ENCODE peak calls at places on chromosomes 6 and 20, in ten cellular contexts. T, Z, R, L, A, W, V, G, J and I are unnamed samples.
A peak's percentile ranks its signal among the peaks of the same experiment; 100 is the strongest.

GRCh38 chr20:58618694-58619540 is 32.2 kb upstream of the STX16 start:
- DNase-seq in T (no peak), Z (no peak), R (no peak), L (peak; percentile 88), A (no peak), W (peak; percentile 70), V (no peak), G (no peak), J (no peak), I (no peak)

GRCh38 chr6:12356983-12357972 is 67.1 kb downstream of the EDN1 start:
- DNase-seq in T (no peak), Z (no peak), R (no peak), L (no peak), A (no peak), W (no peak), V (no peak), G (no peak), J (no peak), I (peak; percentile 40)

GRCh38 chr6:34339432-34339831 is 53.0 kb downstream of the NUDT3 start:
- DNase-seq in T (peak; percentile 6), Z (no peak), R (no peak), L (no peak), A (no peak), W (no peak), V (no peak), G (no peak), J (no peak), I (no peak)

GRCh38 chr20:2751868-2752630 is 48.4 kb downstream of the CPXM1 start:
- DNase-seq in T (no peak), Z (peak; percentile 51), R (no peak), L (no peak), A (no peak), W (peak; percentile 14), V (no peak), G (peak; percentile 81), J (no peak), I (peak; percentile 56)

GRCh38 chr6:161683400-161683799 is 409.5 kb upstream of the AGPAT4 start:
- DNase-seq in T (no peak), Z (no peak), R (no peak), L (no peak), A (no peak), W (no peak), V (no peak), G (no peak), J (no peak), I (no peak)

GRCh38 chr6:13427838-13428527 is 59.4 kb downstream of the GFOD1 start:
- DNase-seq in T (no peak), Z (peak; percentile 64), R (no peak), L (no peak), A (peak; percentile 54), W (no peak), V (no peak), G (peak; percentile 89), J (no peak), I (no peak)

GRCh38 chr6:53567701-53568100 is 22.8 kb upstream of the GCLC start:
- DNase-seq in T (no peak), Z (no peak), R (no peak), L (no peak), A (no peak), W (no peak), V (no peak), G (no peak), J (no peak), I (no peak)

GRCh38 chr6:169513478-169514193 is 188.2 kb downstream of the WDR27 start:
- DNase-seq in T (no peak), Z (no peak), R (no peak), L (no peak), A (no peak), W (no peak), V (no peak), G (no peak), J (no peak), I (no peak)

GRCh38 chr6:136525586-136526195 is 24.5 kb downstream of the MAP7 start:
- DNase-seq in T (no peak), Z (no peak), R (peak; percentile 50), L (no peak), A (no peak), W (peak; percentile 4), V (no peak), G (no peak), J (peak; percentile 34), I (no peak)

GRCh38 chr6:128509709-128510108 is 10.7 kb downstream of the PTPRK start:
- DNase-seq in T (no peak), Z (no peak), R (no peak), L (no peak), A (no peak), W (no peak), V (no peak), G (no peak), J (no peak), I (no peak)

GRCh38 chr6:40436685-40437604 is 150.2 kb downstream of the LRFN2 start:
- DNase-seq in T (no peak), Z (peak; percentile 3), R (peak; percentile 37), L (peak; percentile 25), A (no peak), W (no peak), V (no peak), G (no peak), J (no peak), I (no peak)

GRCh38 chr6:127464881-127465459 is 5.8 kb upstream of the KIAA0408 start:
- DNase-seq in T (peak; percentile 60), Z (peak; percentile 57), R (peak; percentile 65), L (peak; percentile 57), A (no peak), W (peak; percentile 82), V (peak; percentile 47), G (peak; percentile 81), J (peak; percentile 74), I (peak; percentile 39)

GRCh38 chr6:138377844-138378243 is at the start of gene SMIM28:
- DNase-seq in T (no peak), Z (no peak), R (no peak), L (no peak), A (no peak), W (no peak), V (no peak), G (no peak), J (no peak), I (no peak)